ENCODE peak calls at places on chromosomes 7 and 10, in nine cellular contexts. X is mesothelial cell of epicardium, P is AG08396, Y is heart left ventricle, Q is A549, S is glutamatergic neuron, U is ureter, F is fibroblast of villous mesenchyme, M is skeletal muscle cell. K is an unnamed sample.
A peak's percentile ranks its signal among the peaks of the same experiment; 100 is the strongest.

GRCh38 chr10:59580257-59580863 is 129.3 kb downstream of the SLC16A9 start:
- DNase-seq in S (no peak), Y (no peak), U (no peak), M (peak; percentile 13), P (peak; percentile 20), F (peak; percentile 42), X (no peak), Q (peak; percentile 15), K (peak; percentile 21)

GRCh38 chr7:150936018-150936417 is 42.1 kb downstream of the KCNH2 start:
- DNase-seq in X (no peak), Q (no peak), Y (no peak), F (no peak), M (no peak), U (peak; percentile 30), P (no peak), S (no peak), K (no peak)

GRCh38 chr7:117143580-117143979 is 179.3 kb downstream of the WNT2 start:
- DNase-seq in M (no peak), F (no peak), P (no peak), Q (no peak), X (no peak), U (no peak), S (no peak), Y (no peak), K (no peak)

GRCh38 chr7:81618400-81619014 is 151.3 kb downstream of the HGF start:
- DNase-seq in X (no peak), Q (peak; percentile 27), P (peak; percentile 46), S (no peak), F (peak; percentile 96), M (peak; percentile 89), U (no peak), Y (no peak), K (peak; percentile 63)

GRCh38 chr10:123928427-123928826 is 36.8 kb upstream of the CPXM2 start:
- DNase-seq in Y (no peak), S (no peak), P (no peak), X (no peak), U (no peak), Q (no peak), M (no peak), F (no peak), K (no peak)

GRCh38 chr10:22445460-22445859 is 100.2 kb downstream of the SPAG6 start:
- DNase-seq in P (no peak), U (no peak), Q (no peak), F (no peak), M (no peak), S (no peak), Y (no peak), X (no peak), K (no peak)

GRCh38 chr7:2886391-2886790 is 42.3 kb upstream of the GNA12 start:
- DNase-seq in X (no peak), Y (no peak), F (no peak), P (no peak), S (no peak), Q (no peak), M (no peak), U (no peak), K (no peak)

GRCh38 chr10:36281871-36282331 is 639.8 kb upstream of the FZD8 start:
- DNase-seq in M (peak; percentile 41), X (no peak), Y (no peak), F (peak; percentile 79), U (no peak), P (no peak), S (no peak), Q (peak; percentile 10), K (no peak)

GRCh38 chr7:122082670-122083069 is 61.4 kb downstream of the AASS start:
- DNase-seq in Q (no peak), Y (no peak), P (no peak), U (no peak), S (no peak), X (no peak), M (no peak), F (no peak), K (no peak)

GRCh38 chr7:33872870-33873269 is 32.5 kb upstream of the BMPER start:
- DNase-seq in Y (no peak), F (peak; percentile 76), P (no peak), Q (no peak), S (no peak), M (no peak), U (no peak), X (no peak), K (no peak)

GRCh38 chr7:5139998-5140397 is 50.0 kb upstream of the WIPI2 start:
- DNase-seq in Q (no peak), S (peak; percentile 53), F (peak; percentile 29), Y (no peak), P (no peak), U (no peak), M (no peak), X (no peak), K (no peak)

GRCh38 chr10:32049113-32049512 is 7.1 kb downstream of the KIF5B start:
- DNase-seq in Y (no peak), Q (no peak), U (no peak), X (no peak), S (no peak), F (no peak), P (no peak), M (no peak), K (no peak)

GRCh38 chr7:47609803-47610452 is 28.0 kb upstream of the TNS3 start:
- DNase-seq in U (no peak), S (no peak), Y (no peak), P (peak; percentile 54), Q (no peak), X (no peak), M (peak; percentile 56), F (peak; percentile 97), K (no peak)